ENCODE peak calls at places on chromosomes 16 and 17, in five cellular contexts. One of them, this sample, is unnamed.

GRCh38 chr17:5249615-5250014 is 15.0 kb upstream of the SCIMP start:
- DNase-seq in tibial artery: no peak
- DNase-seq in Calu3: peak; percentile 58
- DNase-seq in stomach: peak; percentile 61
- DNase-seq in GM13977: peak; percentile 73
- DNase-seq in this sample: no peak

GRCh38 chr17:78991906-78992532 is 12.3 kb upstream of the LGALS3BP start:
- DNase-seq in GM13977: no peak
- DNase-seq in Calu3: no peak
- DNase-seq in tibial artery: peak; percentile 43
- DNase-seq in stomach: peak; percentile 11
- DNase-seq in this sample: no peak

GRCh38 chr16:88911148-88911945 is 44.9 kb upstream of the PABPN1L start:
- DNase-seq in GM13977: no peak
- DNase-seq in Calu3: peak; percentile 38
- DNase-seq in tibial artery: no peak
- DNase-seq in stomach: no peak
- DNase-seq in this sample: no peak

GRCh38 chr16:71276589-71277334 is 12.4 kb downstream of the CMTR2 start:
- DNase-seq in stomach: no peak
- DNase-seq in GM13977: no peak
- DNase-seq in tibial artery: no peak
- DNase-seq in Calu3: no peak
- DNase-seq in this sample: no peak

GRCh38 chr16:31352344-31353115 is 2.4 kb upstream of the ITGAX start:
- DNase-seq in Calu3: no peak
- DNase-seq in stomach: no peak
- DNase-seq in tibial artery: no peak
- DNase-seq in GM13977: no peak
- DNase-seq in this sample: no peak

GRCh38 chr17:36850794-36851193 is 86.5 kb upstream of the LHX1 start:
- DNase-seq in stomach: no peak
- DNase-seq in GM13977: no peak
- DNase-seq in tibial artery: no peak
- DNase-seq in Calu3: no peak
- DNase-seq in this sample: no peak

GRCh38 chr17:76354747-76355310 is 1.1 kb upstream of the PRPSAP1 start:
- DNase-seq in Calu3: no peak
- DNase-seq in GM13977: no peak
- DNase-seq in stomach: no peak
- DNase-seq in tibial artery: no peak
- DNase-seq in this sample: no peak

GRCh38 chr17:50840311-50840851 is 5.0 kb downstream of the WFIKKN2 start:
- DNase-seq in GM13977: peak; percentile 23
- DNase-seq in Calu3: no peak
- DNase-seq in tibial artery: peak; percentile 50
- DNase-seq in stomach: no peak
- DNase-seq in this sample: no peak

GRCh38 chr16:645852-646678 is 3.1 kb upstream of the WDR90 start:
- DNase-seq in Calu3: no peak
- DNase-seq in stomach: peak; percentile 83
- DNase-seq in GM13977: no peak
- DNase-seq in tibial artery: no peak
- DNase-seq in this sample: no peak

GRCh38 chr16:27737513-27737912 is 187.6 kb downstream of the KATNIP start:
- DNase-seq in stomach: no peak
- DNase-seq in tibial artery: no peak
- DNase-seq in Calu3: no peak
- DNase-seq in GM13977: no peak
- DNase-seq in this sample: no peak

GRCh38 chr17:67517335-67517734 is 140.3 kb downstream of the PITPNC1 start:
- DNase-seq in GM13977: no peak
- DNase-seq in stomach: no peak
- DNase-seq in Calu3: no peak
- DNase-seq in tibial artery: no peak
- DNase-seq in this sample: no peak
- TF ChIP-seq CTCF in GM13977: no peak
- TF ChIP-seq CTCF in stomach: no peak
- TF ChIP-seq CTCF in Calu3: no peak
- TF ChIP-seq CTCF in tibial artery: no peak
- TF ChIP-seq CTCF in this sample: no peak

GRCh38 chr17:7014261-7014994 is 2.0 kb downstream of the RNASEK start:
- DNase-seq in stomach: peak; percentile 99
- DNase-seq in tibial artery: peak; percentile 99
- DNase-seq in GM13977: peak; percentile 94
- DNase-seq in Calu3: peak; percentile 93
- DNase-seq in this sample: peak; percentile 97
- TF ChIP-seq CTCF in stomach: no peak
- TF ChIP-seq CTCF in tibial artery: peak; percentile 69
- TF ChIP-seq CTCF in GM13977: peak; percentile 78
- TF ChIP-seq CTCF in Calu3: peak; percentile 47
- TF ChIP-seq CTCF in this sample: peak; percentile 85

GRCh38 chr16:8660841-8661301 is 13.5 kb upstream of the ABAT start:
- DNase-seq in tibial artery: peak; percentile 78
- DNase-seq in GM13977: peak; percentile 74
- DNase-seq in stomach: peak; percentile 82
- DNase-seq in Calu3: peak; percentile 93
- DNase-seq in this sample: peak; percentile 75
- TF ChIP-seq CTCF in tibial artery: peak; percentile 67
- TF ChIP-seq CTCF in GM13977: peak; percentile 95
- TF ChIP-seq CTCF in stomach: no peak
- TF ChIP-seq CTCF in Calu3: peak; percentile 90
- TF ChIP-seq CTCF in this sample: peak; percentile 48

GRCh38 chr17:80773243-80773991 is 218.2 kb upstream of the CHMP6 start:
- DNase-seq in tibial artery: peak; percentile 93
- DNase-seq in Calu3: no peak
- DNase-seq in GM13977: no peak
- DNase-seq in stomach: no peak
- DNase-seq in this sample: no peak
- TF ChIP-seq CTCF in tibial artery: peak; percentile 36
- TF ChIP-seq CTCF in Calu3: no peak
- TF ChIP-seq CTCF in GM13977: no peak
- TF ChIP-seq CTCF in stomach: no peak
- TF ChIP-seq CTCF in this sample: no peak

DNA sequence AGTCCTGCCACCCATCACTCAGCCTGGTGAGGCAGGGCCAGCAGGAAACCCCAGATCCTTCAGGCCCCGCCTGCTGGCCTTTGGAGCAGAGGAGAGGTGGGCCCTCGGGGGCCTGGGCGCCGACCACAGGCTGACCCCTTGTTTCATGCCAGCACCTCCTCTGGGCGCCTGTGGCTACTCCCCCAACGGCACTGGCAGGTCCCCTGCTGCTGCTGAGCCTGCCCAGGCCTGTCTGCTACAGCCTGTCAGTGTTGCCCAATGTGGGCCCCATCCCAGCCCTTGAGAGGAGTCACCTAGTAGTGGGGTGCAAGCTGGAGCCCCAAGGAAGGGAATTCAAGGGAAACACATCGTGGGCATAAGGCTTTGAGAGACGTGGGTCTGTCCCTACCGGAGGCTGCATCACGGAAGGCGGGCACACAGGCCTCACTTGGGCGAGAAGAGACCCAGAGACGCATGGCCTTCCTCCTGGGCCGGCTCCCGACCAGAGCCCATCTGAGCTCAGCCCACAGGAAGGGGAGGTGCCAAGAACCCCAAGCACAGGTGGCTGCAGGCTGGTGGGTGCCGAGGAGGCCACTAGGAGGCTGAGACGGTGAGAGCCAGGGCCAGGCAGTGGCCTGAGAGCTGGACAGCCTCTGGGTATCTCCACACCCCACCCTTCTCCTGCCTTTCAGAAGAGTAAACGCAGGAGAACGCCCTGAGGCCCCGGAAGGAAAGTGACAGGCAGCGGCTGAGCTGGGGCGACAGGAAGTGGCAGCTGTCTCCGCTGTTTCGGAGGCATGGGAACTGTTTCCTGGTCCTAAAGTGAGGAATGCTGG is 8.1 kb upstream of the FASN start:
- DNase-seq in tibial artery: no peak
- DNase-seq in Calu3: peak; percentile 89
- DNase-seq in stomach: peak; percentile 83
- DNase-seq in GM13977: peak; percentile 93
- DNase-seq in this sample: peak; percentile 59
- TF ChIP-seq CTCF in tibial artery: no peak
- TF ChIP-seq CTCF in Calu3: peak; percentile 25
- TF ChIP-seq CTCF in stomach: no peak
- TF ChIP-seq CTCF in GM13977: peak; percentile 52
- TF ChIP-seq CTCF in this sample: peak; percentile 21

This sample was measured in mesothelial cell of epicardium.